ENCODE peak calls at places on chromosomes 2 and 18, in four cellular contexts. M, Y, E and G are unnamed samples.

GRCh38 chr18:79156330-79156729 is 87.1 kb downstream of the ATP9B start:
- ATAC-seq in M (no peak), Y (no peak), E (no peak), G (no peak)

GRCh38 chr2:24354899-24355298 is 5.4 kb downstream of the ITSN2 start:
- ATAC-seq in M (no peak), Y (no peak), E (peak), G (no peak)

GRCh38 chr2:211093743-211094303 is 537.4 kb downstream of the CPS1 start:
- ATAC-seq in M (no peak), Y (no peak), E (no peak), G (no peak)

GRCh38 chr2:237231593-237231992 is 145.9 kb downstream of the COPS8 start:
- ATAC-seq in M (no peak), Y (no peak), E (no peak), G (no peak)

GRCh38 chr2:207231106-207231860 is 65.5 kb upstream of the KLF7 start:
- ATAC-seq in M (no peak), Y (no peak), E (no peak), G (no peak)

GRCh38 chr2:127864877-127865276 is 6.9 kb upstream of the POLR2D start:
- ATAC-seq in M (no peak), Y (peak), E (no peak), G (peak)

GRCh38 chr2:105769504-105769903 is 24.8 kb downstream of the NCK2 start:
- ATAC-seq in M (no peak), Y (peak), E (peak), G (peak)

GRCh38 chr2:88114821-88115220 is 13.0 kb downstream of the FABP1 start:
- ATAC-seq in M (no peak), Y (no peak), E (no peak), G (no peak)

GRCh38 chr2:125745514-125745913 is 910.4 kb upstream of the GYPC start:
- ATAC-seq in M (no peak), Y (no peak), E (no peak), G (no peak)

GRCh38 chr2:12796617-12797016 is 79.9 kb downstream of the TRIB2 start:
- ATAC-seq in M (no peak), Y (no peak), E (no peak), G (no peak)

GRCh38 chr2:168155036-168155435 is 92.4 kb downstream of the STK39 start:
- ATAC-seq in M (no peak), Y (no peak), E (no peak), G (no peak)

GRCh38 chr2:24117902-24118301 is 5.2 kb downstream of the PFN4 start:
- ATAC-seq in M (no peak), Y (no peak), E (no peak), G (no peak)

GRCh38 chr2:197577446-197577845 is 61.6 kb downstream of the MOB4 start:
- ATAC-seq in M (no peak), Y (no peak), E (no peak), G (no peak)

GRCh38 chr2:186256540-186256939 is 229.5 kb upstream of the ZC3H15 start:
- ATAC-seq in M (no peak), Y (peak), E (no peak), G (peak)

GRCh38 chr2:39408351-39409136 is 28.5 kb downstream of the MAP4K3 start:
- ATAC-seq in M (no peak), Y (no peak), E (peak), G (no peak)

GRCh38 chr2:30481323-30481800 is 34.3 kb downstream of the LCLAT1 start:
- ATAC-seq in M (no peak), Y (no peak), E (no peak), G (no peak)

GRCh38 chr2:132577693-132578092 is 92.3 kb downstream of the LYPD1 start:
- ATAC-seq in M (no peak), Y (no peak), E (no peak), G (no peak)

GRCh38 chr2:134245340-134245984 is 8.4 kb upstream of the MGAT5 start:
- ATAC-seq in M (no peak), Y (peak), E (peak), G (peak)

GRCh38 chr2:105143467-105144127 is 97.9 kb upstream of the GPR45 start:
- ATAC-seq in M (no peak), Y (no peak), E (peak), G (peak)

GRCh38 chr2:119435148-119435952 is 3.7 kb downstream of the TMEM37 start:
- ATAC-seq in M (no peak), Y (no peak), E (no peak), G (peak)

GRCh38 chr18:73975266-73975665 is 172.4 kb downstream of the FBXO15 start:
- ATAC-seq in M (no peak), Y (no peak), E (no peak), G (no peak)

GRCh38 chr18:48108136-48108535 is 177.7 kb upstream of the SMAD2 start:
- ATAC-seq in M (no peak), Y (no peak), E (no peak), G (no peak)

GRCh38 chr18:42053188-42053781 is 98.3 kb downstream of the PIK3C3 start:
- ATAC-seq in M (no peak), Y (peak), E (peak), G (peak)

GRCh38 chr2:109402980-109403840 is 210.6 kb downstream of the SEPTIN10 start:
- ATAC-seq in M (no peak), Y (no peak), E (no peak), G (no peak)

GRCh38 chr18:7684357-7684756 is 117.2 kb downstream of the PTPRM start:
- ATAC-seq in M (no peak), Y (no peak), E (no peak), G (no peak)

GRCh38 chr2:53854678-53855077 is 5.1 kb downstream of the GPR75 start:
- ATAC-seq in M (no peak), Y (no peak), E (no peak), G (no peak)

GRCh38 chr18:59501876-59502221 is 142.8 kb upstream of the LMAN1 start:
- ATAC-seq in M (no peak), Y (no peak), E (no peak), G (no peak)

GRCh38 chr2:232203936-232204335 is 174.6 kb upstream of the ALPP start:
- ATAC-seq in M (no peak), Y (no peak), E (no peak), G (no peak)

GRCh38 chr2:42216712-42217111 is 47.6 kb downstream of the EML4 start:
- ATAC-seq in M (no peak), Y (peak), E (no peak), G (peak)

GRCh38 chr2:86787701-86788100 is 3.0 kb downstream of the CD8A start:
- ATAC-seq in M (no peak), Y (no peak), E (no peak), G (no peak)

GRCh38 chr2:120503793-120504571 is 158.0 kb downstream of the INHBB start:
- ATAC-seq in M (no peak), Y (no peak), E (no peak), G (peak)

GRCh38 chr18:50115095-50115494 is 79.9 kb downstream of the MYO5B start:
- ATAC-seq in M (peak), Y (no peak), E (no peak), G (no peak)

GRCh38 chr2:72914226-72915075 is 2.9 kb upstream of the EMX1 start:
- ATAC-seq in M (no peak), Y (no peak), E (no peak), G (no peak)

GRCh38 chr18:52903858-52904257 is 563.9 kb downstream of the DCC start:
- ATAC-seq in M (no peak), Y (no peak), E (no peak), G (no peak)

GRCh38 chr2:8628870-8629209 is 53.0 kb upstream of the ID2 start:
- ATAC-seq in M (no peak), Y (no peak), E (no peak), G (no peak)

GRCh38 chr18:63765837-63766236 is 9.4 kb upstream of the SERPINB7 start:
- ATAC-seq in M (no peak), Y (no peak), E (no peak), G (no peak)